ENCODE peak calls at places on chromosomes 11 and 22, in nine cellular contexts. One of them, this sample, is unnamed.

GRCh38 chr11:84289381-84289906 is 1003.3 kb upstream of the CCDC90B start:
- DNase-seq in neural progenitor cell: no peak
- DNase-seq in hepatocyte: peak; percentile 4
- DNase-seq in GM23248: peak; percentile 80
- DNase-seq in PC-3: peak; percentile 6
- DNase-seq in MM.1S: peak; percentile 9
- DNase-seq in SK-N-SH: no peak
- DNase-seq in GM23338: no peak
- DNase-seq in OCI-LY7: no peak
- DNase-seq in this sample: no peak

GRCh38 chr11:112612283-112612849 is 348.9 kb upstream of the NCAM1 start:
- DNase-seq in neural progenitor cell: peak; percentile 65
- DNase-seq in hepatocyte: no peak
- DNase-seq in GM23248: no peak
- DNase-seq in PC-3: no peak
- DNase-seq in MM.1S: no peak
- DNase-seq in SK-N-SH: peak; percentile 58
- DNase-seq in GM23338: peak; percentile 59
- DNase-seq in OCI-LY7: no peak
- DNase-seq in this sample: peak; percentile 6

GRCh38 chr22:30906946-30907345 is 61.6 kb downstream of the MORC2 start:
- DNase-seq in neural progenitor cell: no peak
- DNase-seq in hepatocyte: no peak
- DNase-seq in GM23248: no peak
- DNase-seq in PC-3: no peak
- DNase-seq in MM.1S: no peak
- DNase-seq in SK-N-SH: no peak
- DNase-seq in GM23338: no peak
- DNase-seq in OCI-LY7: no peak
- DNase-seq in this sample: no peak

GRCh38 chr22:42997577-42997976 is 17.4 kb downstream of the PACSIN2 start:
- DNase-seq in neural progenitor cell: no peak
- DNase-seq in hepatocyte: no peak
- DNase-seq in GM23248: peak; percentile 54
- DNase-seq in PC-3: no peak
- DNase-seq in MM.1S: no peak
- DNase-seq in SK-N-SH: no peak
- DNase-seq in GM23338: no peak
- DNase-seq in OCI-LY7: no peak
- DNase-seq in this sample: no peak

GRCh38 chr11:120119121-120119520 is 18.8 kb downstream of the TRIM29 start:
- DNase-seq in neural progenitor cell: no peak
- DNase-seq in hepatocyte: no peak
- DNase-seq in GM23248: no peak
- DNase-seq in PC-3: no peak
- DNase-seq in MM.1S: no peak
- DNase-seq in SK-N-SH: no peak
- DNase-seq in GM23338: no peak
- DNase-seq in OCI-LY7: no peak
- DNase-seq in this sample: no peak

GRCh38 chr11:96187779-96188624 is 155.0 kb downstream of the MAML2 start:
- DNase-seq in neural progenitor cell: no peak
- DNase-seq in hepatocyte: peak; percentile 38
- DNase-seq in GM23248: peak; percentile 95
- DNase-seq in PC-3: peak; percentile 92
- DNase-seq in MM.1S: no peak
- DNase-seq in SK-N-SH: no peak
- DNase-seq in GM23338: no peak
- DNase-seq in OCI-LY7: no peak
- DNase-seq in this sample: no peak

GRCh38 chr22:35477911-35478582 is 62.6 kb upstream of the RASD2 start:
- DNase-seq in neural progenitor cell: no peak
- DNase-seq in hepatocyte: peak; percentile 88
- DNase-seq in GM23248: peak; percentile 70
- DNase-seq in PC-3: peak; percentile 96
- DNase-seq in MM.1S: no peak
- DNase-seq in SK-N-SH: peak; percentile 56
- DNase-seq in GM23338: no peak
- DNase-seq in OCI-LY7: no peak
- DNase-seq in this sample: peak; percentile 27

GRCh38 chr11:101397941-101398340 is 185.9 kb downstream of the TRPC6 start:
- DNase-seq in neural progenitor cell: no peak
- DNase-seq in hepatocyte: no peak
- DNase-seq in GM23248: no peak
- DNase-seq in PC-3: no peak
- DNase-seq in MM.1S: no peak
- DNase-seq in SK-N-SH: no peak
- DNase-seq in GM23338: no peak
- DNase-seq in OCI-LY7: no peak
- DNase-seq in this sample: no peak

GRCh38 chr11:66373261-66373660 is 1.7 kb upstream of the SLC29A2 start:
- DNase-seq in neural progenitor cell: peak; percentile 13
- DNase-seq in hepatocyte: no peak
- DNase-seq in GM23248: no peak
- DNase-seq in PC-3: no peak
- DNase-seq in MM.1S: no peak
- DNase-seq in SK-N-SH: no peak
- DNase-seq in GM23338: no peak
- DNase-seq in OCI-LY7: no peak
- DNase-seq in this sample: no peak

GRCh38 chr11:34425863-34426262 is 12.9 kb upstream of the CAT start:
- DNase-seq in neural progenitor cell: no peak
- DNase-seq in hepatocyte: no peak
- DNase-seq in GM23248: peak; percentile 51
- DNase-seq in PC-3: peak; percentile 61
- DNase-seq in MM.1S: no peak
- DNase-seq in SK-N-SH: no peak
- DNase-seq in GM23338: no peak
- DNase-seq in OCI-LY7: no peak
- DNase-seq in this sample: no peak

GRCh38 chr11:117663389-117663788 is 133.6 kb downstream of the DSCAML1 start:
- DNase-seq in neural progenitor cell: no peak
- DNase-seq in hepatocyte: no peak
- DNase-seq in GM23248: no peak
- DNase-seq in PC-3: no peak
- DNase-seq in MM.1S: no peak
- DNase-seq in SK-N-SH: no peak
- DNase-seq in GM23338: no peak
- DNase-seq in OCI-LY7: no peak
- DNase-seq in this sample: no peak

GRCh38 chr11:8206251-8207079 is 37.6 kb upstream of the RIC3 start:
- DNase-seq in neural progenitor cell: peak; percentile 80
- DNase-seq in hepatocyte: no peak
- DNase-seq in GM23248: no peak
- DNase-seq in PC-3: no peak
- DNase-seq in MM.1S: no peak
- DNase-seq in SK-N-SH: peak; percentile 92
- DNase-seq in GM23338: peak; percentile 70
- DNase-seq in OCI-LY7: no peak
- DNase-seq in this sample: no peak

GRCh38 chr11:28963189-28963588 is 855.0 kb downstream of the METTL15 start:
- DNase-seq in neural progenitor cell: no peak
- DNase-seq in hepatocyte: no peak
- DNase-seq in GM23248: peak; percentile 84
- DNase-seq in PC-3: peak; percentile 37
- DNase-seq in MM.1S: no peak
- DNase-seq in SK-N-SH: no peak
- DNase-seq in GM23338: no peak
- DNase-seq in OCI-LY7: no peak
- DNase-seq in this sample: no peak

GRCh38 chr11:87265915-87266314 is 228.2 kb downstream of the TMEM135 start:
- DNase-seq in neural progenitor cell: no peak
- DNase-seq in hepatocyte: no peak
- DNase-seq in GM23248: no peak
- DNase-seq in PC-3: no peak
- DNase-seq in MM.1S: no peak
- DNase-seq in SK-N-SH: no peak
- DNase-seq in GM23338: no peak
- DNase-seq in OCI-LY7: no peak
- DNase-seq in this sample: no peak

GRCh38 chr11:2913776-2914474 is 15.3 kb downstream of the PHLDA2 start:
- DNase-seq in neural progenitor cell: no peak
- DNase-seq in hepatocyte: no peak
- DNase-seq in GM23248: no peak
- DNase-seq in PC-3: no peak
- DNase-seq in MM.1S: no peak
- DNase-seq in SK-N-SH: no peak
- DNase-seq in GM23338: no peak
- DNase-seq in OCI-LY7: peak; percentile 30
- DNase-seq in this sample: no peak

GRCh38 chr11:84887055-84887629 is 740.0 kb downstream of the DLG2 start:
- DNase-seq in neural progenitor cell: no peak
- DNase-seq in hepatocyte: no peak
- DNase-seq in GM23248: peak; percentile 62
- DNase-seq in PC-3: no peak
- DNase-seq in MM.1S: peak; percentile 37
- DNase-seq in SK-N-SH: no peak
- DNase-seq in GM23338: no peak
- DNase-seq in OCI-LY7: no peak
- DNase-seq in this sample: no peak

GRCh38 chr11:19553683-19554333 is 158.8 kb upstream of the NAV2 start:
- DNase-seq in neural progenitor cell: peak; percentile 89
- DNase-seq in hepatocyte: peak; percentile 90
- DNase-seq in GM23248: peak; percentile 80
- DNase-seq in PC-3: peak; percentile 86
- DNase-seq in MM.1S: peak; percentile 85
- DNase-seq in SK-N-SH: peak; percentile 80
- DNase-seq in GM23338: peak; percentile 93
- DNase-seq in OCI-LY7: peak; percentile 81
- DNase-seq in this sample: peak; percentile 58

GRCh38 chr11:65132988-65133700 is 1.2 kb downstream of the SYVN1 start:
- DNase-seq in neural progenitor cell: peak; percentile 54
- DNase-seq in hepatocyte: peak; percentile 85
- DNase-seq in GM23248: peak; percentile 51
- DNase-seq in PC-3: peak; percentile 73
- DNase-seq in MM.1S: peak; percentile 89
- DNase-seq in SK-N-SH: peak; percentile 62
- DNase-seq in GM23338: peak; percentile 82
- DNase-seq in OCI-LY7: peak; percentile 91
- DNase-seq in this sample: peak; percentile 64

GRCh38 chr11:44112083-44112865 is 16.8 kb downstream of the EXT2 start:
- DNase-seq in neural progenitor cell: no peak
- DNase-seq in hepatocyte: peak; percentile 55
- DNase-seq in GM23248: peak; percentile 88
- DNase-seq in PC-3: peak; percentile 29
- DNase-seq in MM.1S: no peak
- DNase-seq in SK-N-SH: peak; percentile 58
- DNase-seq in GM23338: no peak
- DNase-seq in OCI-LY7: no peak
- DNase-seq in this sample: no peak
- TF ChIP-seq EZH2phosphoT487 in neural progenitor cell: no peak
- TF ChIP-seq EZH2phosphoT487 in hepatocyte: no peak
- TF ChIP-seq EZH2phosphoT487 in GM23248: no peak
- TF ChIP-seq EZH2phosphoT487 in PC-3: no peak
- TF ChIP-seq EZH2phosphoT487 in MM.1S: no peak
- TF ChIP-seq EZH2phosphoT487 in SK-N-SH: no peak
- TF ChIP-seq EZH2phosphoT487 in GM23338: no peak
- TF ChIP-seq EZH2phosphoT487 in OCI-LY7: no peak
- TF ChIP-seq EZH2phosphoT487 in this sample: no peak

DNA sequence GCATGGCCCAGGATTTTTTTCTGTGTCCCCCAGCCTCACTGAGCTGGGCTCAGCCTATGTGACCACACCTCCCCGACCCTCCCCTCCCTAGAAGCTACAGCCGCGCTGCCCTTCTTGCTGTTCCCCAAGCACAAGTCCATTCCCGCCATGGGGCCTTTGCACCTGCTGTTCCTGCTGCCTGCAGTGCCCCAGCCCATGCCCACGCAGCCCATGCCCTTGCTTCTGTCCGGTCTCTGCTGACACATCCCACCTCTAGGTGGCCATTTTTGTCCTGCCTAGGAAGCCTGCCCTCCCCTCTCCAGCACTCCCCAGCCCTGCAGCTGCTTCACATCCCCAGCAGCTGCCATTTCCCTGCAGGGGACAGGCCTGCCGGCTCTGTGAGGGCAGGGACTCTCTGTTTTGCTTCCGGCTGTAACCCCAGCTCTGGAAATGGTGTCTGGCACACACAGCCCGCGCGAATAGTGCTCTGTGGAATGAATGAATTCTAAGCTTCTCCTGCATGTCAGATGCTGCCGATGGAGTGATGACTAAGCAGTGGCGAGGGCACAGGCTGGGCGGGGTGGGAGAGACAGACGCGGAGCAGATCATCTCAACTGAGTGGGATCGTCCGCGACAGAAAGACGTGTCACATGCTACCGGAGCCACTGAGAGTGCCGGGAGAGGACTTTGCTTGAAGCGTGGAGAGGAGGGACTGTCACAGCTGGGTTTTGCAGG is 334.3 kb downstream of the CTTN start:
- DNase-seq in neural progenitor cell: no peak
- DNase-seq in hepatocyte: no peak
- DNase-seq in GM23248: peak; percentile 29
- DNase-seq in PC-3: no peak
- DNase-seq in MM.1S: no peak
- DNase-seq in SK-N-SH: no peak
- DNase-seq in GM23338: no peak
- DNase-seq in OCI-LY7: no peak
- DNase-seq in this sample: peak; percentile 8
- TF ChIP-seq EZH2phosphoT487 in neural progenitor cell: no peak
- TF ChIP-seq EZH2phosphoT487 in hepatocyte: no peak
- TF ChIP-seq EZH2phosphoT487 in GM23248: no peak
- TF ChIP-seq EZH2phosphoT487 in PC-3: no peak
- TF ChIP-seq EZH2phosphoT487 in MM.1S: no peak
- TF ChIP-seq EZH2phosphoT487 in SK-N-SH: no peak
- TF ChIP-seq EZH2phosphoT487 in GM23338: no peak
- TF ChIP-seq EZH2phosphoT487 in OCI-LY7: no peak
- TF ChIP-seq EZH2phosphoT487 in this sample: no peak

DNA sequence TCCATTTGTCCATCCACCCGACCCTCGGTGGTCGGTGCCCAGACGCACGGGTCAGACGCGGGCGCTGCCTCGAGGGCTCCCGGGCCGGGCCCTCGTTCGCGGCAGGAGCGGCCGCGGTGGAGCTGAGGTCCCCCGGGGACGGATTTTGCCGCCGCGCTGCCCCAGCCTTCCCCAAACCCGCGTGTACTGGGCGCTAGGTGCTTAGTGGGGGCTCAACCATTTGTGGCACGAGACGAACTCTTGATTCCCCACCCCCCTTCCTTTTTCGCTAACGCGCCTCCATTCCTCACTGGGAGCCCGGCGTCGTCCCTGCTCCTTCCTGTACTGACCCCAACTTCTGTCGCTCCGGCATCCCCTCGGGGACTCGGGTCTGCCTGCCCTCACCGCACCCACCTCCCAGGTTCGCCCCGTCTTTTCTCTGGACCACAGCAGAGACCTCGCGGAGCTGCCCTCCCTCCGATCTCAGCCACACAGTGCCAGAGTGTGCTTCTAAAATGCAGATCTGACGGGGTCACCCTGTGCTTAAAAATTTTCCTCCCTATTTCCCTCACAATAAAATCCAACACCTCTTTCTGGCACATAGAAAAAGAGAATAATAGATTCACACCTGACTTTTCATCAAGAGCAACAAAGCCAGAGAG is 860 bp upstream of the CBX7 start:
- DNase-seq in neural progenitor cell: peak; percentile 38
- DNase-seq in hepatocyte: peak; percentile 7
- DNase-seq in GM23248: peak; percentile 25
- DNase-seq in PC-3: no peak
- DNase-seq in MM.1S: no peak
- DNase-seq in SK-N-SH: no peak
- DNase-seq in GM23338: peak; percentile 57
- DNase-seq in OCI-LY7: no peak
- DNase-seq in this sample: no peak
- TF ChIP-seq EZH2phosphoT487 in neural progenitor cell: peak; percentile 65
- TF ChIP-seq EZH2phosphoT487 in hepatocyte: no peak
- TF ChIP-seq EZH2phosphoT487 in GM23248: no peak
- TF ChIP-seq EZH2phosphoT487 in PC-3: no peak
- TF ChIP-seq EZH2phosphoT487 in MM.1S: no peak
- TF ChIP-seq EZH2phosphoT487 in SK-N-SH: no peak
- TF ChIP-seq EZH2phosphoT487 in GM23338: no peak
- TF ChIP-seq EZH2phosphoT487 in OCI-LY7: no peak
- TF ChIP-seq EZH2phosphoT487 in this sample: no peak

GRCh38 chr11:14029415-14029814 is 66.9 kb downstream of the SPON1 start:
- DNase-seq in neural progenitor cell: no peak
- DNase-seq in hepatocyte: peak; percentile 46
- DNase-seq in GM23248: no peak
- DNase-seq in PC-3: no peak
- DNase-seq in MM.1S: no peak
- DNase-seq in SK-N-SH: no peak
- DNase-seq in GM23338: peak; percentile 83
- DNase-seq in OCI-LY7: no peak
- DNase-seq in this sample: no peak
- TF ChIP-seq EZH2phosphoT487 in neural progenitor cell: no peak
- TF ChIP-seq EZH2phosphoT487 in hepatocyte: no peak
- TF ChIP-seq EZH2phosphoT487 in GM23248: no peak
- TF ChIP-seq EZH2phosphoT487 in PC-3: no peak
- TF ChIP-seq EZH2phosphoT487 in MM.1S: no peak
- TF ChIP-seq EZH2phosphoT487 in SK-N-SH: no peak
- TF ChIP-seq EZH2phosphoT487 in GM23338: no peak
- TF ChIP-seq EZH2phosphoT487 in OCI-LY7: no peak
- TF ChIP-seq EZH2phosphoT487 in this sample: no peak